ENCODE peak calls at places on chromosomes 6 and 20, in nine cellular contexts. Q, E, B, G, U, A, K, M and T are unnamed samples.

GRCh38 chr6:119344306-119344705 is 5.3 kb downstream of the MAN1A1 start:
- DNase-seq in U (no peak), E (peak; percentile 48), A (no peak), G (no peak), B (no peak), M (no peak), K (no peak), Q (no peak), T (no peak)

GRCh38 chr6:109795994-109796555 is 105.0 kb downstream of the FIG4 start:
- DNase-seq in K (no peak), A (no peak), E (no peak), Q (no peak), G (peak; percentile 39), U (no peak), B (peak; percentile 37), M (no peak), T (no peak)

GRCh38 chr6:49070411-49070810 is 392.6 kb downstream of the MMUT start:
- DNase-seq in B (no peak), E (no peak), A (no peak), Q (no peak), U (no peak), G (no peak), M (no peak), K (no peak), T (no peak)

GRCh38 chr6:74066168-74066871 is 370.3 kb downstream of the CD109 start:
- DNase-seq in E (peak; percentile 16), Q (no peak), G (peak; percentile 33), M (no peak), U (no peak), K (no peak), B (peak; percentile 47), A (no peak), T (no peak)

GRCh38 chr20:4730782-4731181 is 9.1 kb downstream of the PRND start:
- DNase-seq in A (peak; percentile 41), U (no peak), B (peak; percentile 11), M (no peak), K (no peak), E (no peak), G (peak; percentile 26), Q (peak; percentile 33), T (no peak)

GRCh38 chr6:95804847-95805541 is 210.8 kb upstream of the FUT9 start:
- DNase-seq in M (no peak), E (no peak), B (no peak), A (no peak), G (no peak), K (no peak), Q (no peak), U (no peak), T (no peak)

GRCh38 chr20:2707353-2708072 is 14.9 kb downstream of the EBF4 start:
- DNase-seq in A (no peak), B (no peak), Q (no peak), U (no peak), G (no peak), K (no peak), M (no peak), E (no peak), T (no peak)

GRCh38 chr6:170529839-170530520 is 23.1 kb downstream of the PSMB1 start:
- DNase-seq in B (peak; percentile 69), K (peak; percentile 82), U (peak; percentile 75), G (peak; percentile 83), M (peak; percentile 43), E (peak; percentile 92), Q (peak; percentile 76), A (peak; percentile 75), T (peak; percentile 70)

GRCh38 chr6:30719791-30720737 is at the start of gene TUBB:
- DNase-seq in M (peak; percentile 94), U (peak; percentile 97), K (peak; percentile 99), A (peak; percentile 99), B (peak; percentile 97), Q (peak; percentile 98), E (peak; percentile 99), G (peak; percentile 100), T (peak; percentile 98)

GRCh38 chr20:41006126-41006935 is 22.3 kb upstream of the TOP1 start:
- DNase-seq in G (no peak), Q (no peak), B (no peak), E (no peak), A (no peak), K (peak; percentile 72), U (no peak), M (no peak), T (no peak)

GRCh38 chr6:21587925-21588811 is 5.4 kb upstream of the SOX4 start:
- DNase-seq in E (peak; percentile 84), G (peak; percentile 80), Q (peak; percentile 52), M (peak; percentile 38), U (peak; percentile 51), A (peak; percentile 73), B (peak; percentile 44), K (peak; percentile 87), T (peak; percentile 52)

GRCh38 chr6:4084444-4085328 is 5.7 kb upstream of the FAM217A start:
- DNase-seq in M (no peak), E (no peak), K (no peak), B (no peak), Q (no peak), G (no peak), U (no peak), A (no peak), T (no peak)

GRCh38 chr6:13917141-13917540 is 7.6 kb upstream of the RNF182 start:
- DNase-seq in Q (no peak), K (no peak), E (no peak), M (no peak), G (no peak), U (no peak), B (no peak), A (no peak), T (no peak)

GRCh38 chr6:13918686-13919085 is 6.1 kb upstream of the RNF182 start:
- DNase-seq in B (no peak), E (no peak), A (no peak), G (no peak), Q (no peak), M (no peak), K (no peak), U (no peak), T (no peak)

GRCh38 chr6:13914346-13914745 is 10.4 kb upstream of the RNF182 start:
- DNase-seq in K (no peak), M (no peak), G (no peak), Q (no peak), U (no peak), A (no peak), E (no peak), B (peak; percentile 8), T (no peak)

GRCh38 chr6:13915566-13916229 is 9.1 kb upstream of the RNF182 start:
- DNase-seq in M (no peak), B (no peak), A (no peak), E (no peak), U (no peak), K (no peak), Q (no peak), G (no peak), T (no peak)

GRCh38 chr6:13916230-13916944 is 8.4 kb upstream of the RNF182 start:
- DNase-seq in K (no peak), Q (no peak), E (no peak), A (peak; percentile 55), U (no peak), G (peak; percentile 75), B (peak; percentile 42), M (no peak), T (no peak)
- H3K27ac ChIP-seq in K (no peak overlapping the region), Q (no peak overlapping the region), E (no peak overlapping the region), A (no peak overlapping the region), U (no peak overlapping the region), G (no peak overlapping the region), B (no peak overlapping the region), M (no peak overlapping the region), T (no peak overlapping the region)

DNA sequence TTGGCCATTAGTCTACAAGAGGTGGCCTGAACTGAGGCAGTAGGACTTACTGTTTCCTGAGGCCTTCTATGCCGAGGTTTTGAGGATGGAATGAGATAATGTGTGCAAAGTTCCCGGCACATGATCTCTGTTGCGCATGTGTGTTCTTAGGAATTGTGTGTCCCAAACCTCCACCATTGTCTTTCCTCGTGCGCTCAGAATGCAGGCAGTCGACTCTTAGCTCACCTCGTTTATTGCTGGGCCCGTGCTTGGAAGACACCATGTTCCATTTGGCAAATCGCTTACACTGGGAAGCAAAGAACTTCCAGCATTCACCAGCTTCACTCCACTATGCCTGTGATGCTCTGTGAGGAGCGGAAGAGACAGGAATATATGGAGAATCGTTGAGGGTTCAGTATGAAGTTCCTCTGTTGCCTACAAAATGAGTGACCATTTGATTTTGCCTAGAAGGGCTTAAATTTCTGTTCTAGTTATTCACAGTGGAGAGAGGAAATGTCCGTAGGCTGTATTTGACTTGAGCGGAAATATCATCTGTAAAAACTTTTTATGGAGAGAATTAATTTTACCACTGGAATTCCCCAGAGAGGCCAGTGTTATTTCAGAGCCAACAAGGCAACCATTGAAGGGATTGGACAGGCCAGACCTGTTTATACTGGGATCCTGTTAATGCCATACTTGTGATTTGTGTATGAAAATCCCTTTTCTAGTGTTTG is 75.7 kb upstream of the CLDN20 start:
- DNase-seq in E (no peak), M (no peak), Q (peak; percentile 25), B (peak; percentile 66), K (no peak), U (no peak), A (peak; percentile 51), G (peak; percentile 5), T (no peak)
- H3K4me3 ChIP-seq in E (no peak overlapping the region), M (no peak overlapping the region), Q (no peak overlapping the region), B (no peak overlapping the region), K (no peak overlapping the region), U (no peak overlapping the region), A (no peak overlapping the region), G (peak overlapping the region; percentile 64), T (no peak overlapping the region)

DNA sequence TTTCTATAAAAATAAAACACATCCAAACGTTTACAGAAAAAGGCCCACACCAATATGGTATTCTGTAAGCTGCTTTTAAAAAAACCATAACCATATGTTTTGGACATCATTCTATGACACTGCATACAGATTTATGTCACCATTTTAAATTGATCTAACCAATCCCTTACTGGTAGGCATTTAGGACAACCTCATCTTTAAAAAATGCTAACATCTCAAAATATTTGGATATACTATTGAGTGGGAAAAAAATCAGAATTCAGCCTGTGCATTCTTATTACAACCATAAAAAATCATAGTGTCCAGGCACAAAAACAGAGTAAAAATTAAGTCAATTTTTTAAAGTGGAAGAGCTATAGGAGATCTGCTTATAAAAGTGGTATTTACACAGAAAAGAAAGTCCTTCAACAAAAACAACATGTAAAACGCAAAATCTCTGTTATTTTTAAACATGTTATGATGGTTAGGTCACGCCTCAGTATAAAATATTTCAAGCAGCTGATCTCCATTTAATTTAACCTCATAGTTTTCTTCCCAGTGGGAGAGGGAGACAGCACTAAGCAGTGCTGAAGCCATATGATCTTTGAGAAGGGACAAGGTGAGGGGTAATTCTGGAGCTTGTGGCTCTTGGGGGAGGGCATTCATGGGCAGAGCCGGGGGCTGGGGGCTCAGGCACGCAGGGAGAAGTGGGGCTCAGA is 21.2 kb downstream of the TRAM2 start:
- DNase-seq in M (no peak), E (no peak), B (peak; percentile 69), A (no peak), G (peak; percentile 49), Q (no peak), K (no peak), U (no peak), T (no peak)
- H3K4me1 ChIP-seq in M (peaks cover 6% of the 10 kb centered on the region), E (peaks cover 23% of the 10 kb centered on the region), B (peaks cover 55% of the 10 kb centered on the region), A (peaks cover 22% of the 10 kb centered on the region), G (peaks cover 97% of the 10 kb centered on the region), Q (peaks cover 27% of the 10 kb centered on the region), K (peaks cover 12% of the 10 kb centered on the region), U (peaks cover 18% of the 10 kb centered on the region), T (peaks cover 59% of the 10 kb centered on the region)

DNA sequence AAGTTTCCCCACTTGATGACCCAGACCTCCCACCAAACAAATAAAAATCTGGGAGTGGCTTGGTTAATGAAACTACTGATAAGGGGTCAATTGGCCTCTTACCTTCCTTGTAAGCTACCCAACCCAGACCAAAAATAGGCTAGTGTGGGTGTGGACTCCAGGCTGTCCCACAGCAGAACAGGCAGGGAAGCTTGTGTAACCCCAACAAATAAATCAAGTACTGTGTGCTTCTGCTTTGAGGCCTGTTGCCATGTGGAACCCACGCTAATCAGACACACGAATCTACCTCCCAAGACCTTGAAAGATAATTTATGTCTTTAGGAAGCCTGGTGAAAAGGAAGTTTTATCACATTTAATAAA is 33.7 kb upstream of the PAQR8 start:
- DNase-seq in Q (no peak), G (no peak), A (no peak), B (no peak), U (no peak), K (no peak), M (no peak), E (no peak), T (no peak)
- H3K27ac ChIP-seq in Q (no peak overlapping the region), G (no peak overlapping the region), A (no peak overlapping the region), B (no peak overlapping the region), U (no peak overlapping the region), K (no peak overlapping the region), M (no peak overlapping the region), E (no peak overlapping the region), T (no peak overlapping the region)